ENCODE peak calls at places on chromosome 9, in ten cellular contexts. E, Z, Y, B, X, W, Q, V, P and N are unnamed samples.

GRCh38 chr9:106830527-106831140 is 32.3 kb upstream of the ZNF462 start:
- DNase-seq in B (no peak), X (no peak), Q (no peak), P (peak), W (no peak), E (no peak), Y (no peak), V (no peak), Z (no peak), N (no peak)

GRCh38 chr9:37466037-37466709 is 923 bp upstream of the ZBTB5 start:
- DNase-seq in X (peak), P (peak), Y (peak), Z (no peak), B (peak), Q (peak), W (peak), E (peak), V (peak), N (peak)

GRCh38 chr9:91033802-91034201 is 232.2 kb downstream of the SYK start:
- DNase-seq in Y (peak), X (no peak), W (peak), P (no peak), B (peak), Q (peak), Z (no peak), V (peak), E (no peak), N (peak)

GRCh38 chr9:131530546-131530929 is 525 bp downstream of the UCK1 start:
- DNase-seq in Z (peak), V (peak), P (no peak), Q (peak), W (no peak), B (peak), Y (peak), E (peak), X (peak), N (no peak)

GRCh38 chr9:73981405-73981804 is 515.7 kb upstream of the RORB start:
- DNase-seq in W (no peak), Z (no peak), V (no peak), B (no peak), Q (no peak), P (no peak), Y (no peak), E (no peak), X (no peak), N (no peak)

GRCh38 chr9:38380230-38380871 is 12.2 kb upstream of the ALDH1B1 start:
- DNase-seq in Q (no peak), Y (no peak), Z (peak), V (no peak), B (no peak), E (no peak), W (no peak), P (no peak), X (no peak), N (no peak)

GRCh38 chr9:77819672-77820071 is 171.6 kb upstream of the GNA14 start:
- DNase-seq in P (no peak), Z (peak), X (no peak), B (no peak), V (no peak), E (no peak), W (no peak), Q (no peak), Y (no peak), N (no peak)

GRCh38 chr9:84139296-84140100 is 158.9 kb downstream of the RMI1 start:
- DNase-seq in E (no peak), Q (no peak), P (peak), V (no peak), Z (peak), W (no peak), Y (no peak), B (peak), X (peak), N (no peak)

GRCh38 chr9:124873664-124874063 is 11.7 kb downstream of the ARPC5L start:
- DNase-seq in V (no peak), P (no peak), W (peak), Y (peak), Q (no peak), B (no peak), X (no peak), E (no peak), Z (no peak), N (no peak)

GRCh38 chr9:84975926-84976325 is 306.4 kb downstream of the NTRK2 start:
- DNase-seq in Y (no peak), X (no peak), P (peak), B (no peak), E (no peak), W (no peak), V (no peak), Z (no peak), Q (no peak), N (no peak)

GRCh38 chr9:1495684-1496083 is 445.5 kb downstream of the DMRT2 start:
- DNase-seq in Y (no peak), Z (no peak), E (no peak), V (no peak), X (no peak), P (no peak), W (no peak), Q (no peak), B (no peak), N (no peak)

GRCh38 chr9:20353931-20354652 is 268.2 kb downstream of the MLLT3 start:
- DNase-seq in E (no peak), X (no peak), B (no peak), V (no peak), Q (no peak), P (peak), W (no peak), Z (peak), Y (no peak), N (no peak)

GRCh38 chr9:86511614-86512360 is 157.6 kb upstream of the TUT7 start:
- DNase-seq in B (no peak), Z (no peak), W (no peak), X (no peak), V (no peak), P (no peak), Q (no peak), Y (no peak), E (no peak), N (no peak)

GRCh38 chr9:83006378-83006777 is 56.6 kb downstream of the RASEF start:
- DNase-seq in Y (no peak), X (no peak), P (no peak), V (no peak), E (no peak), Z (no peak), B (no peak), Q (no peak), W (no peak), N (no peak)

GRCh38 chr9:89657765-89658164 is 53.0 kb downstream of the GADD45G start:
- DNase-seq in B (no peak), Z (no peak), E (no peak), P (no peak), X (no peak), W (no peak), Q (peak), V (no peak), Y (peak), N (no peak)

GRCh38 chr9:22316645-22317044 is 130.0 kb upstream of the DMRTA1 start:
- DNase-seq in Z (no peak), P (no peak), B (no peak), W (no peak), E (no peak), X (no peak), Y (no peak), Q (no peak), V (no peak), N (no peak)

GRCh38 chr9:2725126-2725525 is 7.8 kb downstream of the KCNV2 start:
- DNase-seq in P (no peak), Q (no peak), B (no peak), W (no peak), Z (no peak), V (no peak), E (no peak), Y (no peak), X (no peak), N (no peak)

GRCh38 chr9:68775003-68775730 is 70.1 kb downstream of the PIP5K1B start:
- DNase-seq in Z (peak), Y (no peak), X (no peak), V (no peak), W (no peak), P (no peak), E (no peak), B (no peak), Q (no peak), N (no peak)

GRCh38 chr9:124359426-124359825 is 55.8 kb downstream of the PSMB7 start:
- DNase-seq in E (no peak), Z (no peak), V (no peak), W (no peak), B (no peak), Q (no peak), Y (no peak), X (no peak), P (no peak), N (no peak)

GRCh38 chr9:19208653-19209052 is 21.8 kb upstream of the DENND4C start:
- DNase-seq in X (no peak), Z (no peak), V (no peak), P (no peak), B (no peak), W (no peak), E (no peak), Y (no peak), Q (no peak), N (no peak)

GRCh38 chr9:93984860-93985259 is 29.7 kb upstream of the BARX1 start:
- DNase-seq in Y (no peak), Q (no peak), X (no peak), W (no peak), Z (no peak), E (no peak), B (no peak), V (no peak), P (no peak), N (no peak)

GRCh38 chr9:93262537-93263310 is 78.8 kb downstream of the WNK2 start:
- DNase-seq in P (no peak), X (no peak), B (peak), E (no peak), Y (no peak), V (no peak), Z (no peak), Q (peak), W (no peak), N (peak)

GRCh38 chr9:14992025-14992424 is 81.8 kb upstream of the FREM1 start:
- DNase-seq in X (no peak), W (no peak), Z (no peak), Y (no peak), V (no peak), B (no peak), P (no peak), Q (no peak), E (no peak), N (no peak)

GRCh38 chr9:20592673-20593072 is 29.6 kb downstream of the MLLT3 start:
- DNase-seq in Y (no peak), V (no peak), B (no peak), E (no peak), W (no peak), X (no peak), Q (no peak), Z (peak), P (peak), N (no peak)

GRCh38 chr9:91245432-91246313 is 116.0 kb downstream of the AUH start:
- DNase-seq in W (no peak), Q (no peak), V (no peak), B (no peak), Z (peak), P (peak), X (no peak), Y (peak), E (no peak), N (no peak)

GRCh38 chr9:129887210-129888084 is 52.2 kb downstream of the USP20 start:
- DNase-seq in Z (peak), W (peak), P (peak), B (peak), V (peak), Q (peak), X (no peak), Y (peak), E (no peak), N (no peak)

GRCh38 chr9:137429974-137430722 is 7.0 kb downstream of the NOXA1 start:
- DNase-seq in E (no peak), V (peak), Y (no peak), Q (peak), W (no peak), P (no peak), X (peak), B (peak), Z (no peak), N (no peak)

GRCh38 chr9:70060883-70061507 is 17.3 kb downstream of the MAMDC2 start:
- DNase-seq in E (no peak), X (no peak), P (no peak), Q (no peak), Z (no peak), Y (no peak), B (no peak), W (no peak), V (no peak), N (no peak)

GRCh38 chr9:88049677-88050307 is 75.5 kb upstream of the CDK20 start:
- DNase-seq in Y (no peak), X (no peak), P (no peak), Q (no peak), E (no peak), Z (no peak), W (no peak), V (no peak), B (no peak), N (no peak)

GRCh38 chr9:89448821-89449220 is 49.1 kb downstream of the SEMA4D start:
- DNase-seq in Y (no peak), X (no peak), Q (no peak), B (no peak), E (no peak), P (no peak), V (no peak), W (no peak), Z (no peak), N (no peak)

GRCh38 chr9:132412089-132412488 is 2.1 kb downstream of the CFAP77 start:
- DNase-seq in Z (no peak), Q (no peak), Y (peak), W (peak), V (no peak), P (no peak), B (no peak), E (no peak), X (no peak), N (no peak)

GRCh38 chr9:110308504-110309109 is 29.1 kb downstream of the TXNDC8 start:
- DNase-seq in P (no peak), Q (no peak), E (no peak), W (no peak), B (no peak), X (no peak), Z (no peak), Y (no peak), V (no peak), N (no peak)

GRCh38 chr9:135718616-135719015 is 16.6 kb downstream of the KCNT1 start:
- DNase-seq in W (no peak), Q (peak), V (no peak), Z (peak), X (peak), E (no peak), B (no peak), Y (peak), P (no peak), N (no peak)

GRCh38 chr9:20732118-20732517 is 48.1 kb downstream of the FOCAD start:
- DNase-seq in E (no peak), Q (no peak), X (no peak), P (peak), V (no peak), Z (peak), W (no peak), B (no peak), Y (no peak), N (no peak)

GRCh38 chr9:88973281-88974045 is 17.8 kb upstream of the S1PR3 start:
- DNase-seq in X (no peak), E (no peak), V (no peak), Q (no peak), B (no peak), P (no peak), Y (no peak), Z (no peak), W (no peak), N (no peak)

GRCh38 chr9:94861589-94862241 is 135.2 kb downstream of the AOPEP start:
- DNase-seq in V (no peak), Q (no peak), X (no peak), P (no peak), E (no peak), Y (no peak), W (no peak), Z (peak), B (no peak), N (no peak)

GRCh38 chr9:33840381-33840780 is 23.4 kb downstream of the UBE2R2 start:
- DNase-seq in P (no peak), E (no peak), Z (peak), Q (no peak), X (no peak), W (no peak), B (no peak), V (no peak), Y (no peak), N (no peak)

GRCh38 chr9:72623156-72623555 is 101.7 kb downstream of the TMC1 start:
- DNase-seq in Q (no peak), Y (no peak), P (peak), E (no peak), W (no peak), X (no peak), V (no peak), B (no peak), Z (no peak), N (no peak)

GRCh38 chr9:137575382-137575724 is 3.4 kb downstream of the DPH7 start:
- DNase-seq in E (no peak), X (no peak), P (no peak), V (no peak), Y (peak), B (no peak), Q (no peak), W (no peak), Z (no peak), N (no peak)

GRCh38 chr9:98642661-98643312 is 65.9 kb downstream of the GABBR2 start:
- DNase-seq in Q (no peak), Y (no peak), V (no peak), B (no peak), P (no peak), W (no peak), E (no peak), X (no peak), Z (no peak), N (no peak)
- TF ChIP-seq CTCF in Q (no peak), Y (no peak), V (no peak), B (no peak), P (no peak), W (no peak), E (no peak), X (no peak), Z (no peak), N (no peak)

DNA sequence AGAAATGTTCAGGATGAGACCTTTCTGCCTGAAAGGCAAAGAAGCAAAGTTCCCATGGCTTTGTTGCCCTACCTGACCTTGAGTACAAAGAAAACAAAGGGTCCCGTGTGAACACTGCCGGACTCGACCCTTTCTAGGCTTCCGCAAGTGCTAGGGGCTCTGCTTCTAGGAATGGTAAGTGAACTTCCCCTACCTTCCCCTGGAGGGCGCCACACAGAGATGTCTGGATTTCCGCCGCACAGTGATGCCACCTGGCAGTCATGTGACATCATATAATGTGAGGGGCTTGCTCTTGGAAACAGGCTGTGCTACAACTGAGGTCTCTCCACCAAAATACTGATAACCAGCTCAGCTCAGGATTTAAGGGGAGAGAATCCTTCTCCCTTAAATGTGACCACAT is 56.6 kb downstream of the HSD17B3 start:
- DNase-seq in Y (peak), Q (no peak), X (no peak), W (no peak), Z (no peak), B (no peak), P (no peak), E (no peak), V (no peak), N (no peak)
- TF ChIP-seq CTCF in Y (no peak), Q (no peak), X (no peak), W (peak), Z (no peak), B (no peak), P (peak), E (no peak), V (no peak), N (no peak)

GRCh38 chr9:127423934-127424668 is at the start of gene ZNF79:
- DNase-seq in Z (peak), X (peak), B (peak), Y (peak), Q (peak), E (peak), W (peak), V (peak), P (peak), N (peak)
- TF ChIP-seq CTCF in Z (no peak), X (no peak), B (peak), Y (no peak), Q (peak), E (peak), W (no peak), V (no peak), P (no peak), N (no peak)

GRCh38 chr9:9920425-9920824 is 692.4 kb downstream of the PTPRD start:
- DNase-seq in P (no peak), E (no peak), W (no peak), Z (no peak), Y (no peak), V (no peak), X (no peak), B (no peak), Q (no peak), N (no peak)
- TF ChIP-seq CTCF in P (peak), E (no peak), W (no peak), Z (no peak), Y (no peak), V (no peak), X (no peak), B (no peak), Q (no peak), N (peak)

GRCh38 chr9:36346578-36346977 is 53.5 kb downstream of the RNF38 start:
- DNase-seq in E (no peak), Y (no peak), B (no peak), P (no peak), Z (no peak), Q (no peak), V (no peak), X (no peak), W (no peak), N (no peak)

GRCh38 chr9:36341936-36342577 is 58.0 kb downstream of the RNF38 start:
- DNase-seq in Y (peak), P (no peak), W (no peak), Z (no peak), X (no peak), Q (no peak), V (no peak), E (no peak), B (no peak), N (no peak)

GRCh38 chr9:36345103-36345846 is 54.8 kb downstream of the RNF38 start:
- DNase-seq in Y (no peak), Z (no peak), X (no peak), B (no peak), P (no peak), V (no peak), Q (no peak), W (no peak), E (no peak), N (no peak)
- TF ChIP-seq CTCF in Y (no peak), Z (no peak), X (no peak), B (no peak), P (no peak), V (no peak), Q (no peak), W (no peak), E (peak), N (peak)

DNA sequence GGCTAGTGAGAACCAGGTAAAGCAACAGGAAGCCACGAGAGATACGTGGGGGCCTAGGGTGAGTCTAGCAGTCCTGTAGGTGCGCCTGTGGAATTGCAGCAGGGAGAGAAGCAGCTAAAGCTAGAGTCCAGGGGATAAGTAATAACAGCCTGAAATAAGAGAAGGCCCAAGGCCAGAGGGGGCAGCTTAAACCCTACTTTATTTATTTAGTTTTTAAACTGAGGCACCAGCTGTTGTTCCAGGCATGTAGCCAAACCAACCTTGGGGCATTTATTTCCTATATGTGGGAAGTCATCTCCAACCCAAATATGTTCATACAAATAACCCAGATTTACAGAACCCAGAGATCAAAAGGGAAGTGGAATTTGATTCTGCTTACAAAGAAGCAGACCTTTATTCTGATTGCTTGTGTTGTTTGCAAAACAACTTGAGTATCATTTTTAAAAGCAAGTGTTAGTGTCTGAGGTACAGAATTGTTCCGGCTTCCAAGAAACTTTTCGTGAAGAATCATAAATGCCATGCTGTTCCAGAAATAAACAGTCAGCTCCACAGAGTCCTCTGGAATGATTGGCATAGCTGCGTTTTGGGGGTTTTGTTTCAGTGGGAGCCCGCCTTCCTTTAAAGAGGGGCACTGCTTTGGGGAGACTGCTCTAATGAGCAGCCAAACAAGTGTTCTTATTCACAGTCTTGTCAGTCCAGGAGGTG is 93.3 kb downstream of the GLDC start:
- DNase-seq in E (no peak), X (no peak), Y (no peak), V (no peak), W (no peak), P (peak), B (no peak), Z (peak), Q (no peak), N (no peak)
- TF ChIP-seq CTCF in E (no peak), X (no peak), Y (no peak), V (no peak), W (no peak), P (peak), B (no peak), Z (peak), Q (no peak), N (peak)